ENCODE peak calls at places on chromosomes 13 and 19, in four cellular contexts. J is psoas muscle, S is IMR-90, E is body of pancreas. M is an unnamed sample. For H3K4me1, the result is how much of the 10 kb centered on the place peaks cover.

GRCh38 chr13:94178625-94179244 is 300.7 kb downstream of the DCT start:
- DNase-seq in E (no peak), S (peak), J (no peak), M (no peak)

GRCh38 chr19:49408816-49409440 is 14.3 kb downstream of the PTH2 start:
- DNase-seq in E (no peak), J (no peak), S (no peak), M (no peak)

GRCh38 chr19:20245309-20245708 is 78.3 kb downstream of the ZNF486 start:
- DNase-seq in E (no peak), J (no peak), S (no peak), M (no peak)

GRCh38 chr13:97648881-97649224 is 214.9 kb downstream of the RAP2A start:
- DNase-seq in S (no peak), E (no peak), J (no peak), M (no peak)

GRCh38 chr13:38582133-38582532 is 104.7 kb upstream of the FREM2 start:
- DNase-seq in S (peak), J (no peak), E (peak), M (no peak)

GRCh38 chr19:39692822-39693221 is 11.5 kb upstream of the LGALS14 start:
- DNase-seq in J (no peak), S (no peak), E (no peak), M (no peak)

GRCh38 chr13:24680258-24680920 is at the start of gene ATP12A:
- DNase-seq in E (peak), J (no peak), S (no peak), M (no peak)

GRCh38 chr19:39765091-39766076 is 13.3 kb upstream of the LEUTX start:
- DNase-seq in J (peak), S (peak), E (peak), M (peak)

GRCh38 chr13:41916173-41916954 is 44.5 kb downstream of the VWA8 start:
- DNase-seq in S (peak), E (no peak), J (no peak), M (peak)

GRCh38 chr19:46821512-46822359 is 28.9 kb downstream of the AP2S1 start:
- DNase-seq in J (no peak), S (no peak), E (no peak), M (no peak)

GRCh38 chr19:17681505-17682125 is 6.5 kb downstream of the UNC13A start:
- DNase-seq in S (peak), J (peak), E (no peak), M (peak)

GRCh38 chr19:46404039-46404883 is 9.1 kb downstream of the CCDC8 start:
- DNase-seq in S (peak), E (peak), J (peak), M (peak)

GRCh38 chr13:22076658-22077057 is 405.8 kb downstream of the FGF9 start:
- DNase-seq in E (no peak), S (no peak), J (no peak), M (no peak)

GRCh38 chr19:5983367-5983955 is 5.5 kb upstream of the RANBP3 start:
- DNase-seq in J (no peak), S (no peak), E (no peak), M (no peak)

GRCh38 chr13:52749446-52749845 is 9.8 kb upstream of the CNMD start:
- DNase-seq in E (no peak), S (no peak), J (no peak), M (no peak)

GRCh38 chr13:102651892-102652291 is 43.0 kb downstream of the METTL21C start:
- DNase-seq in S (peak), J (no peak), E (no peak), M (peak)

GRCh38 chr19:39126593-39127187 is 1.1 kb downstream of the PAK4 start:
- DNase-seq in S (no peak), E (peak), J (no peak), M (peak)

GRCh38 chr19:34173145-34173956 is 1.0 kb downstream of the LSM14A start:
- DNase-seq in S (peak), E (peak), J (peak), M (peak)

GRCh38 chr19:46147791-46148288 is at the start of gene IGFL2:
- DNase-seq in S (no peak), J (no peak), E (no peak), M (peak)

GRCh38 chr13:44908266-44908665 is 81.0 kb downstream of the NUFIP1 start:
- DNase-seq in E (no peak), S (no peak), J (no peak), M (no peak)

GRCh38 chr19:7993560-7993959 is 11.9 kb downstream of the ELAVL1 start:
- DNase-seq in S (no peak), J (no peak), E (no peak), M (no peak)
- H3K27ac ChIP-seq in S (no peak), J (peak), E (no peak), M (no peak)

GRCh38 chr13:113561417-113562084 is 23.0 kb upstream of the TFDP1 start:
- DNase-seq in J (no peak), E (no peak), S (no peak), M (no peak)

GRCh38 chr13:113562866-113563265 is 21.7 kb upstream of the TFDP1 start:
- DNase-seq in J (no peak), E (no peak), S (no peak), M (no peak)

GRCh38 chr13:113560645-113561416 is 23.7 kb upstream of the TFDP1 start:
- DNase-seq in S (no peak), J (no peak), E (no peak), M (no peak)

GRCh38 chr13:113559901-113560644 is 24.5 kb upstream of the TFDP1 start:
- DNase-seq in J (no peak), E (no peak), S (no peak), M (no peak)

GRCh38 chr13:113562085-113562749 is 22.3 kb upstream of the TFDP1 start:
- DNase-seq in E (peak), S (peak), J (peak), M (no peak)
- TF ChIP-seq CTCF in E (peak), S (peak), J (peak), M (peak)

GRCh38 chr19:1291761-1292418 is 6.2 kb downstream of the EFNA2 start:
- DNase-seq in E (no peak), J (no peak), S (no peak), M (no peak)
- H3K4me1 ChIP-seq in E (under half), J (under half), S (under half), M (under half)

DNA sequence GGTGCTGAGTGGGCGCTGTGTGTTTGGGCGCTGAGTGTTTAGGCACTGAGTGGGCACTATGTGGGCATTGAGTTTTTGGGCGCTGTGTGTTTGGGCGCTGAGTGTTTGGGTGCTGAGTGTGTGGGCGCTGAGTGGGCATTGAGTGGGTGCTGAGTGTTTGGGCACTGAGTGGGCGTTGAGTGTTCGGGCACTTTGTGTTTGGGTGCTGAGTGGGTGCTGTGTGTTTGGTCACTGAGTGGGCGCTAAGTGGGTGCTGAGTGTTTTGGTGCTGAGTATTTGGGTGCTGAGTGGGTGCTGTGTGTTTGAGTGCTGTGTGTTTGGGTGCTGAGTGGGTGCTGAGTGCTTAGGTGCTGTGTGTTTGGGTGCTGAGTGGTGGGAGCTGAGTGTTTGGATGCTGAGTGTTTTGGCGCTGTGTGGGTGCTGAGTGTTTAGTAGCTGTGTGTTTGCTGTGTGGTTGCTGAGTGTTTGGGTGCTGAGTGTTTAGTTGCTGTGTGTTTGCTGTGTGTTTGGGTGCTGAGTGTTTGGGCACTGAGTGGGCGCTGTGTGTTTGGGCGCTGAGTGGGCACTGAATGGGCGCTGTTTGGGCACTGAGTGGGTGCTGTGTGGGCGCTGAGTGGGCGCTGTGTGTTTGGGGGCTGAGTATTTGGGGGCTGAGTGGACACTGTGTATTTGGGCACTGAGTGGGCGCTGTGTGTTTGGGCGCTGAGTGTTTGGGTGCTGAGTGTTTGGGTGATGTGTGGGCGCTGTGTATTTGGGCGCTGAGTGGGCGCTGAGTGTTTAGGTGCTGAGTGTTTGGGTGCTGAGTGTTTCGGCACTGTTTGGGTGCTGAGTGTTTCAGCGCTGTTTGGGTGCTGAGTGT is 47.2 kb upstream of the F7 start:
- DNase-seq in E (no peak), S (no peak), J (no peak), M (no peak)
- H3K27ac ChIP-seq in E (no peak), S (no peak), J (no peak), M (no peak)

GRCh38 chr19:12872941-12873890 is 8.0 kb downstream of the DNASE2 start:
- DNase-seq in E (peak), S (peak), J (peak), M (peak)
- TF ChIP-seq CTCF in E (no peak), S (no peak), J (no peak), M (peak)

GRCh38 chr13:30510091-30510490 is 44.4 kb upstream of the HMGB1 start:
- DNase-seq in E (no peak), S (no peak), J (no peak), M (no peak)
- H3K4me1 ChIP-seq in E (under half), S (under half), J (under half), M (under half)